ENCODE peak calls at places on chromosomes 11 and 22, in nine cellular contexts. One of them, this sample, is unnamed.

GRCh38 chr11:94849836-94850235 is 81.7 kb downstream of the AMOTL1 start:
- DNase-seq in stimulated activated CD4-positive, alpha-beta T cell treated with anti-CD3 and anti-CD28 coated beads, Interleukin-15, amount 100 ng/mL, for 48 hours: no peak
- DNase-seq in EH: peak
- DNase-seq in memory B cell: no peak
- DNase-seq in stimulated activated CD8-positive, alpha-beta memory T cell treated with anti-CD3 and anti-CD28 coated beads, Interleukin-15, amount 100 ng/mL, for 1 hour: no peak
- DNase-seq in activated CD4-positive, alpha-beta T cell treated with anti-CD3 and anti-CD28 coated beads for 36 hours: no peak
- DNase-seq in amniotic stem cell: no peak
- DNase-seq in OCI-M1: no peak
- DNase-seq in COLO829: no peak
- DNase-seq in this sample: no peak

GRCh38 chr11:84901986-84902385 is 725.2 kb downstream of the DLG2 start:
- DNase-seq in stimulated activated CD4-positive, alpha-beta T cell treated with anti-CD3 and anti-CD28 coated beads, Interleukin-15, amount 100 ng/mL, for 48 hours: no peak
- DNase-seq in EH: peak
- DNase-seq in memory B cell: no peak
- DNase-seq in stimulated activated CD8-positive, alpha-beta memory T cell treated with anti-CD3 and anti-CD28 coated beads, Interleukin-15, amount 100 ng/mL, for 1 hour: no peak
- DNase-seq in activated CD4-positive, alpha-beta T cell treated with anti-CD3 and anti-CD28 coated beads for 36 hours: no peak
- DNase-seq in amniotic stem cell: no peak
- DNase-seq in OCI-M1: no peak
- DNase-seq in COLO829: no peak
- DNase-seq in this sample: peak

GRCh38 chr11:62666259-62666926 is 1.3 kb downstream of the CSKMT start:
- DNase-seq in stimulated activated CD4-positive, alpha-beta T cell treated with anti-CD3 and anti-CD28 coated beads, Interleukin-15, amount 100 ng/mL, for 48 hours: no peak
- DNase-seq in EH: no peak
- DNase-seq in memory B cell: no peak
- DNase-seq in stimulated activated CD8-positive, alpha-beta memory T cell treated with anti-CD3 and anti-CD28 coated beads, Interleukin-15, amount 100 ng/mL, for 1 hour: no peak
- DNase-seq in activated CD4-positive, alpha-beta T cell treated with anti-CD3 and anti-CD28 coated beads for 36 hours: peak
- DNase-seq in amniotic stem cell: no peak
- DNase-seq in OCI-M1: peak
- DNase-seq in COLO829: no peak
- DNase-seq in this sample: no peak

GRCh38 chr11:43923327-43924111 is 18.9 kb upstream of the C11orf96 start:
- DNase-seq in stimulated activated CD4-positive, alpha-beta T cell treated with anti-CD3 and anti-CD28 coated beads, Interleukin-15, amount 100 ng/mL, for 48 hours: no peak
- DNase-seq in EH: peak
- DNase-seq in memory B cell: no peak
- DNase-seq in stimulated activated CD8-positive, alpha-beta memory T cell treated with anti-CD3 and anti-CD28 coated beads, Interleukin-15, amount 100 ng/mL, for 1 hour: no peak
- DNase-seq in activated CD4-positive, alpha-beta T cell treated with anti-CD3 and anti-CD28 coated beads for 36 hours: no peak
- DNase-seq in amniotic stem cell: no peak
- DNase-seq in OCI-M1: no peak
- DNase-seq in COLO829: no peak
- DNase-seq in this sample: peak

GRCh38 chr11:121420398-121420797 is 31.7 kb upstream of the SORL1 start:
- DNase-seq in stimulated activated CD4-positive, alpha-beta T cell treated with anti-CD3 and anti-CD28 coated beads, Interleukin-15, amount 100 ng/mL, for 48 hours: no peak
- DNase-seq in EH: no peak
- DNase-seq in memory B cell: no peak
- DNase-seq in stimulated activated CD8-positive, alpha-beta memory T cell treated with anti-CD3 and anti-CD28 coated beads, Interleukin-15, amount 100 ng/mL, for 1 hour: no peak
- DNase-seq in activated CD4-positive, alpha-beta T cell treated with anti-CD3 and anti-CD28 coated beads for 36 hours: peak
- DNase-seq in amniotic stem cell: no peak
- DNase-seq in OCI-M1: no peak
- DNase-seq in COLO829: no peak
- DNase-seq in this sample: no peak

GRCh38 chr11:105968021-105968697 is 53.9 kb downstream of the MSANTD4 start:
- DNase-seq in stimulated activated CD4-positive, alpha-beta T cell treated with anti-CD3 and anti-CD28 coated beads, Interleukin-15, amount 100 ng/mL, for 48 hours: no peak
- DNase-seq in EH: no peak
- DNase-seq in memory B cell: no peak
- DNase-seq in stimulated activated CD8-positive, alpha-beta memory T cell treated with anti-CD3 and anti-CD28 coated beads, Interleukin-15, amount 100 ng/mL, for 1 hour: no peak
- DNase-seq in activated CD4-positive, alpha-beta T cell treated with anti-CD3 and anti-CD28 coated beads for 36 hours: no peak
- DNase-seq in amniotic stem cell: no peak
- DNase-seq in OCI-M1: no peak
- DNase-seq in COLO829: peak
- DNase-seq in this sample: peak

GRCh38 chr11:77151804-77152513 is 23.9 kb downstream of the MYO7A start:
- DNase-seq in stimulated activated CD4-positive, alpha-beta T cell treated with anti-CD3 and anti-CD28 coated beads, Interleukin-15, amount 100 ng/mL, for 48 hours: peak
- DNase-seq in EH: no peak
- DNase-seq in memory B cell: no peak
- DNase-seq in stimulated activated CD8-positive, alpha-beta memory T cell treated with anti-CD3 and anti-CD28 coated beads, Interleukin-15, amount 100 ng/mL, for 1 hour: peak
- DNase-seq in activated CD4-positive, alpha-beta T cell treated with anti-CD3 and anti-CD28 coated beads for 36 hours: peak
- DNase-seq in amniotic stem cell: no peak
- DNase-seq in OCI-M1: peak
- DNase-seq in COLO829: no peak
- DNase-seq in this sample: peak

GRCh38 chr11:37595845-37596244 is 997.8 kb upstream of the RAG2 start:
- DNase-seq in stimulated activated CD4-positive, alpha-beta T cell treated with anti-CD3 and anti-CD28 coated beads, Interleukin-15, amount 100 ng/mL, for 48 hours: no peak
- DNase-seq in EH: no peak
- DNase-seq in memory B cell: no peak
- DNase-seq in stimulated activated CD8-positive, alpha-beta memory T cell treated with anti-CD3 and anti-CD28 coated beads, Interleukin-15, amount 100 ng/mL, for 1 hour: no peak
- DNase-seq in activated CD4-positive, alpha-beta T cell treated with anti-CD3 and anti-CD28 coated beads for 36 hours: no peak
- DNase-seq in amniotic stem cell: no peak
- DNase-seq in OCI-M1: no peak
- DNase-seq in COLO829: no peak
- DNase-seq in this sample: no peak

GRCh38 chr11:124536520-124536919 is 6.9 kb downstream of the OR8B12 start:
- DNase-seq in stimulated activated CD4-positive, alpha-beta T cell treated with anti-CD3 and anti-CD28 coated beads, Interleukin-15, amount 100 ng/mL, for 48 hours: no peak
- DNase-seq in EH: peak
- DNase-seq in memory B cell: no peak
- DNase-seq in stimulated activated CD8-positive, alpha-beta memory T cell treated with anti-CD3 and anti-CD28 coated beads, Interleukin-15, amount 100 ng/mL, for 1 hour: no peak
- DNase-seq in activated CD4-positive, alpha-beta T cell treated with anti-CD3 and anti-CD28 coated beads for 36 hours: no peak
- DNase-seq in amniotic stem cell: no peak
- DNase-seq in OCI-M1: peak
- DNase-seq in COLO829: no peak
- DNase-seq in this sample: peak

GRCh38 chr11:132200303-132200936 is 830.0 kb downstream of the NTM start:
- DNase-seq in stimulated activated CD4-positive, alpha-beta T cell treated with anti-CD3 and anti-CD28 coated beads, Interleukin-15, amount 100 ng/mL, for 48 hours: no peak
- DNase-seq in EH: no peak
- DNase-seq in memory B cell: no peak
- DNase-seq in stimulated activated CD8-positive, alpha-beta memory T cell treated with anti-CD3 and anti-CD28 coated beads, Interleukin-15, amount 100 ng/mL, for 1 hour: no peak
- DNase-seq in activated CD4-positive, alpha-beta T cell treated with anti-CD3 and anti-CD28 coated beads for 36 hours: no peak
- DNase-seq in amniotic stem cell: no peak
- DNase-seq in OCI-M1: no peak
- DNase-seq in COLO829: no peak
- DNase-seq in this sample: no peak

GRCh38 chr11:65478411-65479183 is 20.2 kb upstream of the MALAT1 start:
- DNase-seq in stimulated activated CD4-positive, alpha-beta T cell treated with anti-CD3 and anti-CD28 coated beads, Interleukin-15, amount 100 ng/mL, for 48 hours: no peak
- DNase-seq in EH: peak
- DNase-seq in memory B cell: no peak
- DNase-seq in stimulated activated CD8-positive, alpha-beta memory T cell treated with anti-CD3 and anti-CD28 coated beads, Interleukin-15, amount 100 ng/mL, for 1 hour: no peak
- DNase-seq in activated CD4-positive, alpha-beta T cell treated with anti-CD3 and anti-CD28 coated beads for 36 hours: no peak
- DNase-seq in amniotic stem cell: no peak
- DNase-seq in OCI-M1: no peak
- DNase-seq in COLO829: no peak
- DNase-seq in this sample: peak

GRCh38 chr11:37182036-37182435 is 584.0 kb upstream of the RAG2 start:
- DNase-seq in stimulated activated CD4-positive, alpha-beta T cell treated with anti-CD3 and anti-CD28 coated beads, Interleukin-15, amount 100 ng/mL, for 48 hours: no peak
- DNase-seq in EH: no peak
- DNase-seq in memory B cell: no peak
- DNase-seq in stimulated activated CD8-positive, alpha-beta memory T cell treated with anti-CD3 and anti-CD28 coated beads, Interleukin-15, amount 100 ng/mL, for 1 hour: no peak
- DNase-seq in activated CD4-positive, alpha-beta T cell treated with anti-CD3 and anti-CD28 coated beads for 36 hours: no peak
- DNase-seq in amniotic stem cell: no peak
- DNase-seq in OCI-M1: no peak
- DNase-seq in COLO829: no peak
- DNase-seq in this sample: no peak

GRCh38 chr22:43152355-43153071 is 1.2 kb downstream of the TSPO start:
- DNase-seq in stimulated activated CD4-positive, alpha-beta T cell treated with anti-CD3 and anti-CD28 coated beads, Interleukin-15, amount 100 ng/mL, for 48 hours: peak
- DNase-seq in EH: peak
- DNase-seq in memory B cell: peak
- DNase-seq in stimulated activated CD8-positive, alpha-beta memory T cell treated with anti-CD3 and anti-CD28 coated beads, Interleukin-15, amount 100 ng/mL, for 1 hour: peak
- DNase-seq in activated CD4-positive, alpha-beta T cell treated with anti-CD3 and anti-CD28 coated beads for 36 hours: peak
- DNase-seq in amniotic stem cell: peak
- DNase-seq in OCI-M1: peak
- DNase-seq in COLO829: peak
- DNase-seq in this sample: peak

GRCh38 chr11:128689946-128690745 is 3.7 kb upstream of the FLI1 start:
- DNase-seq in stimulated activated CD4-positive, alpha-beta T cell treated with anti-CD3 and anti-CD28 coated beads, Interleukin-15, amount 100 ng/mL, for 48 hours: no peak
- DNase-seq in EH: peak
- DNase-seq in memory B cell: no peak
- DNase-seq in stimulated activated CD8-positive, alpha-beta memory T cell treated with anti-CD3 and anti-CD28 coated beads, Interleukin-15, amount 100 ng/mL, for 1 hour: no peak
- DNase-seq in activated CD4-positive, alpha-beta T cell treated with anti-CD3 and anti-CD28 coated beads for 36 hours: no peak
- DNase-seq in amniotic stem cell: no peak
- DNase-seq in OCI-M1: no peak
- DNase-seq in COLO829: no peak
- DNase-seq in this sample: peak

GRCh38 chr22:29031236-29031982 is 30.2 kb downstream of the C22orf31 start:
- DNase-seq in stimulated activated CD4-positive, alpha-beta T cell treated with anti-CD3 and anti-CD28 coated beads, Interleukin-15, amount 100 ng/mL, for 48 hours: no peak
- DNase-seq in EH: peak
- DNase-seq in memory B cell: no peak
- DNase-seq in stimulated activated CD8-positive, alpha-beta memory T cell treated with anti-CD3 and anti-CD28 coated beads, Interleukin-15, amount 100 ng/mL, for 1 hour: no peak
- DNase-seq in activated CD4-positive, alpha-beta T cell treated with anti-CD3 and anti-CD28 coated beads for 36 hours: no peak
- DNase-seq in amniotic stem cell: peak
- DNase-seq in OCI-M1: peak
- DNase-seq in COLO829: peak
- DNase-seq in this sample: peak

GRCh38 chr22:46070722-46071450 is 79.4 kb upstream of the PPARA start:
- DNase-seq in stimulated activated CD4-positive, alpha-beta T cell treated with anti-CD3 and anti-CD28 coated beads, Interleukin-15, amount 100 ng/mL, for 48 hours: no peak
- DNase-seq in EH: no peak
- DNase-seq in memory B cell: peak
- DNase-seq in stimulated activated CD8-positive, alpha-beta memory T cell treated with anti-CD3 and anti-CD28 coated beads, Interleukin-15, amount 100 ng/mL, for 1 hour: no peak
- DNase-seq in activated CD4-positive, alpha-beta T cell treated with anti-CD3 and anti-CD28 coated beads for 36 hours: peak
- DNase-seq in amniotic stem cell: no peak
- DNase-seq in OCI-M1: peak
- DNase-seq in COLO829: no peak
- DNase-seq in this sample: peak

GRCh38 chr11:90113541-90113940 is 20.9 kb upstream of the NAALAD2 start:
- DNase-seq in stimulated activated CD4-positive, alpha-beta T cell treated with anti-CD3 and anti-CD28 coated beads, Interleukin-15, amount 100 ng/mL, for 48 hours: no peak
- DNase-seq in EH: no peak
- DNase-seq in memory B cell: no peak
- DNase-seq in stimulated activated CD8-positive, alpha-beta memory T cell treated with anti-CD3 and anti-CD28 coated beads, Interleukin-15, amount 100 ng/mL, for 1 hour: no peak
- DNase-seq in activated CD4-positive, alpha-beta T cell treated with anti-CD3 and anti-CD28 coated beads for 36 hours: no peak
- DNase-seq in amniotic stem cell: no peak
- DNase-seq in OCI-M1: peak
- DNase-seq in COLO829: no peak
- DNase-seq in this sample: peak